ENCODE peak calls at places on chromosomes 3 and 15, in four cellular contexts. H is mammary epithelial cell, P is cardiac muscle cell, L is MM.1S. Y is an unnamed sample. For H3K4me1 and H3K36me3, the result is how much of the 10 kb centered on the place peaks cover.

GRCh38 chr3:122101646-122102045 is 46.5 kb downstream of the CD86 start:
- DNase-seq in H (peak), P (peak), L (peak), Y (peak)

GRCh38 chr3:49412632-49413337 is 562 bp downstream of the TCTA start:
- DNase-seq in H (no peak), P (no peak), L (no peak), Y (no peak)

GRCh38 chr3:59766165-59766872 is 716.5 kb upstream of the CFAP20DC start:
- DNase-seq in H (no peak), P (no peak), L (no peak), Y (no peak)

GRCh38 chr3:164393171-164393570 is 685.1 kb downstream of the SI start:
- DNase-seq in H (no peak), P (no peak), L (no peak), Y (no peak)

GRCh38 chr3:182226995-182227394 is 515.3 kb downstream of the SOX2 start:
- DNase-seq in H (no peak), P (no peak), L (no peak), Y (no peak)

GRCh38 chr15:97902140-97902780 is 58.2 kb upstream of the ARRDC4 start:
- DNase-seq in H (peak), P (no peak), L (peak), Y (no peak)

GRCh38 chr15:78312956-78313355 is 13.5 kb upstream of the SKIC8 start:
- DNase-seq in H (no peak), P (no peak), L (no peak), Y (no peak)

GRCh38 chr15:53522878-53523455 is 236.5 kb downstream of the WDR72 start:
- DNase-seq in H (peak), P (peak), L (no peak), Y (no peak)

GRCh38 chr15:78752492-78753358 is 58.5 kb downstream of the ADAMTS7 start:
- DNase-seq in H (no peak), P (no peak), L (no peak), Y (no peak)

DNA sequence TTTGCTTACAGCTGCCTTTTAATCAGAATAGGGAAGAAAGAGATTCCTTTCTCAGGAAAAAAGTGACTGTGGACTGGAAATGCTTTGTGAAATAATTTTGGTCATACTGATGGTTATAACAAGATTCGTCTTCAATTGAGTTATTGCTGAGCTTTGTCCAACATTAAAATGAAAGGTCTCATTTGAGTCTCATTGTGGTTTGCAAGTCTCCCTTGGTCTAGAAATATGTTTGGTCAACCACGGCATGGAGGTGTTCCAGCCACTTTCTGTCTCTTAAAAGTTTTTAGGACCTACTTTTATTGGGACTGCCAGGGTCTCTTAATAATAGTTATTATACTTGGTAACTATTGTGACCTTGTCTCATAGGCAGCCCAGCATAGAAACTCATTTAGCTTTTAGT is 15.3 kb downstream of the FLNB start:
- DNase-seq in H (no peak), P (no peak), L (no peak), Y (no peak)
- H3K4me1 ChIP-seq in H (half or more), P (under half), L (under half), Y (under half)

GRCh38 chr15:25759421-25759820 is 103.7 kb downstream of the ATP10A start:
- DNase-seq in H (no peak), P (no peak), L (no peak), Y (no peak)

GRCh38 chr15:25763206-25763880 is 99.8 kb downstream of the ATP10A start:
- DNase-seq in H (no peak), P (no peak), L (no peak), Y (no peak)

GRCh38 chr15:25764980-25765735 is 98.0 kb downstream of the ATP10A start:
- DNase-seq in H (no peak), P (no peak), L (no peak), Y (no peak)

GRCh38 chr15:25763954-25764353 is 99.2 kb downstream of the ATP10A start:
- DNase-seq in H (no peak), P (no peak), L (no peak), Y (no peak)

GRCh38 chr15:25762015-25762662 is 101.0 kb downstream of the ATP10A start:
- DNase-seq in H (no peak), P (no peak), L (no peak), Y (no peak)
- H3K4me3 ChIP-seq in H (no peak), P (no peak), L (no peak), Y (no peak)

GRCh38 chr3:133629146-133629545 is 32.6 kb downstream of the TOPBP1 start:
- DNase-seq in H (no peak), P (no peak), L (no peak), Y (no peak)

GRCh38 chr3:133627789-133628188 is 34.0 kb downstream of the TOPBP1 start:
- DNase-seq in H (no peak), P (no peak), L (no peak), Y (no peak)

GRCh38 chr3:133633439-133633838 is 28.3 kb downstream of the TOPBP1 start:
- DNase-seq in H (no peak), P (no peak), L (no peak), Y (no peak)
- H3K36me3 ChIP-seq in H (under half), P (half or more), L (under half), Y (half or more)

GRCh38 chr3:152353578-152353977 is 84.8 kb downstream of the MBNL1 start:
- DNase-seq in H (no peak), P (no peak), L (no peak), Y (no peak)
- H3K4me1 ChIP-seq in H (under half), P (under half), L (under half), Y (under half)

GRCh38 chr3:140341817-140342403 is 336.0 kb upstream of the TRIM42 start:
- DNase-seq in H (no peak), P (no peak), L (no peak), Y (no peak)
- H3K4me3 ChIP-seq in H (no peak), P (no peak), L (no peak), Y (no peak)

GRCh38 chr3:9681011-9681722 is 22.5 kb upstream of the CPNE9 start:
- DNase-seq in H (no peak), P (no peak), L (no peak), Y (no peak)

GRCh38 chr3:9678493-9678892 is 25.1 kb upstream of the CPNE9 start:
- DNase-seq in H (no peak), P (no peak), L (no peak), Y (no peak)

GRCh38 chr3:9679476-9680097 is 24.0 kb upstream of the CPNE9 start:
- DNase-seq in H (no peak), P (no peak), L (no peak), Y (no peak)

GRCh38 chr3:9682123-9682522 is 21.5 kb upstream of the CPNE9 start:
- DNase-seq in H (no peak), P (no peak), L (no peak), Y (no peak)

DNA sequence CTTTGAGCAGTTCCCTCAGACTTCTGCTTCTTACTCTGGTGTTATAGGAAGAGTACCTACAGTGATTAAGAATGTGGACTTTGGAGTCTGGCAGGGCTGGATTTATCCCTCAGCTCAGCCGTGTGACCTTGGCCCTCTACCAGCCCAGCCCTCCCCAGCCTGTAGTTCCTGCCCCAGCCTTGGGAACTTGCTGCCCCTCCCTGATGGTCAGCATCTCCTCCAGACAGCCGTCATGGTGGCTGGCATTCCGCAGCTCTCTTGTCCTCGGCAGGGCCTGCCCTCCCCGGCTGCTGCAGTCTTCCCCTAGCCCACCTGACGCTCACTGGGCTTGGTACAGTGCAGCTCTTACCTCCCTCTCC is 21.9 kb upstream of the CPNE9 start:
- DNase-seq in H (no peak), P (no peak), L (no peak), Y (no peak)
- H3K36me3 ChIP-seq in H (under half), P (under half), L (under half), Y (half or more)

GRCh38 chr3:128486692-128487537 is 6.1 kb downstream of the GATA2 start:
- DNase-seq in H (peak), P (peak), L (no peak), Y (peak)
- H3K4me1 ChIP-seq in H (under half), P (under half), L (under half), Y (half or more)

GRCh38 chr15:65110676-65111292 is 4.2 kb downstream of the UBAP1L start:
- DNase-seq in H (peak), P (no peak), L (no peak), Y (no peak)

GRCh38 chr15:65115542-65115941 is 542 bp upstream of the UBAP1L start:
- DNase-seq in H (no peak), P (no peak), L (no peak), Y (no peak)

DNA sequence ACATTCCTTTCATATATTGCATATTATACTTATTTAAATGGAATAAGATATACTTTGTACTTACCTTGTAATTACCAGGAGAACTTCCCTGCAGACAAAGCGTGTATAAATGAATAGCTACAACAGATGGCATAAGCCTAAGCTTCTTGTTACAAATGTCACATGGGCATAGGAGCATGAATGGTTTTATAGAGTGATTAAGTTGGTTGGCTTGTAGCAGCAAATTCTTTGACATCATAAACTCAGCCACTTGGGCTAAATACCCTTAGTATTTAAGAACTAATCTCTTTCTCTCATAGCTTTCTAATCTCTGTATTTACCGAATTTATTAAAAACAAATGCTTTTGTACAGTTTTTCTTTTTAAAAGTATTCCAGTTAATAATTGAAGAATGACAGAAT is at the start of gene UBAP1L:
- DNase-seq in H (no peak), P (no peak), L (no peak), Y (no peak)
- H3K4me3 ChIP-seq in H (no peak), P (no peak), L (no peak), Y (no peak)

Y was measured in CD4-positive, CD25-positive, alpha-beta regulatory T cell.